ENCODE peak calls at places on chromosomes 2 and 18, in six cellular contexts. N, L, R, K, T and C are unnamed samples.

GRCh38 chr2:28352104-28352503 is 40.6 kb upstream of the FOSL2 start:
- DNase-seq in K (no peak), L (no peak), R (no peak), T (no peak), N (no peak), C (no peak)

GRCh38 chr2:137957033-137957432 is 7.2 kb upstream of the HNMT start:
- DNase-seq in N (no peak), R (no peak), L (no peak), K (peak; percentile 89), T (peak; percentile 95), C (no peak)

GRCh38 chr18:13253786-13254755 is 35.5 kb downstream of the LDLRAD4 start:
- DNase-seq in T (no peak), K (no peak), N (no peak), L (no peak), R (no peak), C (no peak)

GRCh38 chr2:86020984-86021383 is 84.7 kb downstream of the POLR1A start:
- DNase-seq in R (no peak), N (no peak), T (peak; percentile 66), L (no peak), K (peak; percentile 52), C (no peak)

GRCh38 chr2:122395687-122396086 is 640.2 kb downstream of the TSN start:
- DNase-seq in K (no peak), R (no peak), N (no peak), T (no peak), L (no peak), C (no peak)

GRCh38 chr2:240024766-240025165 is 376 bp downstream of the NDUFA10 start:
- DNase-seq in R (no peak), K (peak; percentile 5), N (no peak), L (no peak), T (no peak), C (no peak)

GRCh38 chr18:67766930-67767329 is 250.4 kb upstream of the DSEL start:
- DNase-seq in N (no peak), R (no peak), K (peak; percentile 79), T (peak; percentile 82), L (no peak), C (no peak)

GRCh38 chr2:164920430-164920829 is 34.9 kb downstream of the SLC38A11 start:
- DNase-seq in L (no peak), T (peak; percentile 90), K (peak; percentile 79), N (no peak), R (no peak), C (no peak)

GRCh38 chr18:41134426-41134825 is 820.6 kb upstream of the PIK3C3 start:
- DNase-seq in K (no peak), T (peak; percentile 68), N (no peak), R (no peak), L (no peak), C (no peak)

DNA sequence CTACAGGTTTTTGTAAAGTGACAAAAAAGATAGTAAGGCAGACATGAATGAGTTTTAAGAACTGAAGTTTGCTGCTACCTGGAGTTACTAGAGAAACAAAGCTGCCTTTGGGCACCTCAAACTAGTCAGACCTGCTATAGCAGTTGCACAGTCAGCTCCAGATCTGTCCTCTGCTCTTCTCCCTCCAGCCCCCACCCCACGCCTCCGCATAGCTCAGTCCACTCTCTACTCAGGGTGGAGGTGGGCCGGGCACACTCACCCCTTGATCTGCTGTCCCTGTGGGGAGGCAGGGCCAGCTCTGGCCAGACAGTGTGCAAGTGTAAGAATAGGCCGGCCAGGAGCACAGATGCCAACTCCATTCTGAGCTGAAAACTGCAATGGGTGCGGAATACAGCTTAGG is 4.1 kb downstream of the SERTAD2 start:
- DNase-seq in R (no peak), N (no peak), K (no peak), T (no peak), L (peak; percentile 79), C (peak; percentile 47)
- H3K4me3 ChIP-seq in R (no peak overlapping the region), N (peak overlapping the region; percentile 5), K (no peak overlapping the region), T (no peak overlapping the region), L (peak overlapping the region; percentile 6), C (no peak overlapping the region)

GRCh38 chr18:11366410-11366809 is 217.0 kb upstream of the PIEZO2 start:
- DNase-seq in L (no peak), K (peak; percentile 42), R (no peak), N (no peak), T (peak; percentile 31), C (no peak)
- H3K4me3 ChIP-seq in L (no peak overlapping the region), K (no peak overlapping the region), R (no peak overlapping the region), N (no peak overlapping the region), T (no peak overlapping the region), C (no peak overlapping the region)

GRCh38 chr2:175007510-175007909 is 2.3 kb upstream of the CHN1 start:
- DNase-seq in K (no peak), R (no peak), N (no peak), T (no peak), L (no peak), C (no peak)

GRCh38 chr2:175009917-175010621 is 4.9 kb upstream of the CHN1 start:
- DNase-seq in L (no peak), R (no peak), K (no peak), N (no peak), T (no peak), C (no peak)

GRCh38 chr2:175010848-175011254 is 5.7 kb upstream of the CHN1 start:
- DNase-seq in K (peak; percentile 38), R (no peak), N (no peak), L (no peak), T (peak; percentile 29), C (no peak)

GRCh38 chr2:175008009-175008408 is 2.8 kb upstream of the CHN1 start:
- DNase-seq in N (no peak), R (no peak), L (no peak), K (no peak), T (no peak), C (no peak)

DNA sequence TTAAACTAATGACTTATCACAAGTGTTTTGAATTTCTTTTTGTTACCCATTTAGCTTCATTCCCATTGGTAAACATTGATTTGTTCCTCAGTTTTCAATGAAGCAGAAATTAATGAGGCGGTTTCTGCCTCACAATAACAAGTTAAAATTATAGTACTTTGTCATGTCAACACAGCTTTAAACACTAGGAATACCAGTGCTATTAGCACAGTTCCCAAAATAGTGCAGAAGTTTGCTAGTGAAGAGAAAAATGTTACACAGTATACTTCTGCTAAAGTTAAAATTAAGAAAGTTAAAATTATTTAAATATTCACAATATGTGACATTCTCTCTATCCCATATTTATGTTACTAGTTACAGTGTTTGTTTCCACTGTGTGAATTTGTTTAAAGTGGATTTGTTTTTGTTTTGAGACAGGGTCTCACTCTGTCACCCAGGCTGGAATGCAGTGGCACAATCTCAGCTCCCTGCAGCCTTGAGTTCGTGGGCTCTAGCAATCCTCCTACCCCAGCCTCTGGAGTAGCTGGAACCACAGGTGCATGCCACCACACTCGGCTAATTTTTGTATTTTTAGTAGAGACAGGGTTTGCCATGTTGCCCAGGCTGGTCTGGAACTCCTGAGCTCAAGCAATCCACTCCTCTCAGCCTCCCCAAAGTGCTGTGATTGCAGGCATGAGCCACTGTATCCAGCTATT is 3.8 kb upstream of the CHN1 start:
- DNase-seq in K (no peak), T (no peak), L (no peak), N (no peak), R (no peak), C (no peak)
- H3K4me3 ChIP-seq in K (no peak overlapping the region), T (no peak overlapping the region), L (no peak overlapping the region), N (no peak overlapping the region), R (no peak overlapping the region), C (no peak overlapping the region)

DNA sequence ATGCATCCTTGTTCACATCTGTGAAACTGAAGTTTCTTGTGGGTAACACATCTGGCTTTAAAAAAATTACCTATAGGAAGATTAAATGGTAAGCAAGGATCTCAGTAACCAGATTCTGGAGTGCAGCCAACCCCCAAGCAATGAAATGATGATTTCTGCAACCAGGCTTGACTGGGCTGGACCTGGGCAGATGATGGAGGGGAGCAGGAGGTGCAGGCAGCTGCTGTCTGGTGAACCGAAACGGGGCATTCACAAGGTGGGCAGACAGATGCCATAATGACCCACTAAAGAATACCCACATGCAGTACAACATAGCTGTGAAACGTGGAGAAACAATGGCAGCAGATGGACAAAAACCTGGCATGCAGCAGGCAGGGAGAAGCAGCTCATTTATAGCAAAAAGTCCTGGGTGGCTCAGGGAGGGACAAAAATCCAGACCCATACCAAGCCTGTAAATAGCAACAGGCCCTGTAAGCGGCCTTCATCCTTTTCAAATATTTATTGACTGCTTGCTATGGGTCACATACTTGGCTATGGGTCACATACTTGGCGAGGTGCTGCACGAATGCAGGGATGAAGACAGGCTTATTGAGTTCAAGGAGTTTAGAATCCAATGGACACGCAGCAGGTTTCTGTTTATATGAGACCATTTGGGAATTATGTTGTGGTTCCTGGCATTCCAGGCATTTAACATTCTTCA is 244.6 kb downstream of the HRH4 start:
- DNase-seq in T (peak; percentile 26), L (no peak), N (no peak), R (no peak), K (no peak), C (no peak)
- H3K4me3 ChIP-seq in T (no peak overlapping the region), L (no peak overlapping the region), N (no peak overlapping the region), R (no peak overlapping the region), K (no peak overlapping the region), C (no peak overlapping the region)

GRCh38 chr2:48249631-48250473 is 280.1 kb upstream of the STON1 start:
- DNase-seq in T (peak; percentile 6), L (peak; percentile 21), K (peak; percentile 71), R (no peak), N (no peak), C (no peak)

GRCh38 chr2:48251437-48252148 is 278.4 kb upstream of the STON1 start:
- DNase-seq in L (no peak), T (no peak), K (no peak), R (no peak), N (no peak), C (peak; percentile 27)

GRCh38 chr2:48250474-48250844 is 279.5 kb upstream of the STON1 start:
- DNase-seq in T (no peak), R (no peak), N (no peak), K (no peak), L (no peak), C (no peak)

GRCh38 chr2:48249093-48249492 is 280.9 kb upstream of the STON1 start:
- DNase-seq in N (no peak), K (peak; percentile 69), R (no peak), L (no peak), T (peak; percentile 68), C (no peak)

DNA sequence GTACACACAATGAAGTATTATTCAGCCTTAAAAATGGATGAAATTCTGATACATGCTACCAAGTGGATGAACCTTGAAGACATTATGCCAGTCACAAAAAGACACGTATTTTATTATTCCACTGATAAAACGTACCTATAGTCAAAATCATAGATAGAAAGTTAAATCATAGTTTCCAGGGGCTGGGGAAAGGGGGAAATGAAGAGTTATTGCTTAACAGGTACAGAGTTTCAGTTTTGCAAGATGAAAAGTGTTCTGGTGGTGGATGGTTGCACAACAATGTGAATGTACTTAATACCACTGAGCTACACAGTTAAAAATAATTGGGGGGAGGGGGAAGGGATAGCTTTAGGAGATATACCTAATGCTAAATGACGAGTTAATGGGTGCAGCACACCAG is 279.0 kb upstream of the STON1 start:
- DNase-seq in K (peak; percentile 54), N (no peak), R (no peak), T (no peak), L (no peak), C (no peak)
- H3K4me3 ChIP-seq in K (no peak overlapping the region), N (no peak overlapping the region), R (no peak overlapping the region), T (no peak overlapping the region), L (no peak overlapping the region), C (no peak overlapping the region)

DNA sequence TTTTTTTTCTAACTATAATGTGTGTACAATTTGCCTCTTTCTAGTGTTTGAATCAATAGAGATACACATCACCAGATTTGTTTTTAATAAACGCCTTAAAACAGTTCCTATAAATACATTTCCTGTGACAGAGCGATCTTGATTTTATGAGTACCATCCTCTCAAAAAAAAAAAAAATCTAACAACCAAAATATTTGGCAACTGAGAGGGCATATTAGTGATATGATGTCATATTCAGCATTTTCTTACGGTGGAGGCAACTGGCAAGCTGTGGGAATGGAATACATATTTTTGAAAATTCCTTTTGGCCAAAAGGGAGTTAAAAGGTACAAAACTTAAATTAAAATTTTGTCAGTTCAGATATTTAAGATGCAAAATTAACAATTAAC is 268.5 kb downstream of the TCF4 start:
- DNase-seq in L (no peak), R (no peak), N (no peak), T (peak; percentile 67), K (peak; percentile 64), C (no peak)
- H3K4me3 ChIP-seq in L (no peak overlapping the region), R (no peak overlapping the region), N (no peak overlapping the region), T (peak overlapping the region; percentile 77), K (no peak overlapping the region), C (peak overlapping the region; percentile 46)